ENCODE peak calls at places on chromosomes 5 and 9, in four cellular contexts. One of them, this sample, is unnamed.

GRCh38 chr5:67149933-67150523 is 46.6 kb downstream of the CD180 start:
- DNase-seq in cardiac muscle cell: peak; percentile 61
- DNase-seq in PC-3: peak; percentile 58
- DNase-seq in CD4-positive, CD25-positive, alpha-beta regulatory T cell: no peak
- DNase-seq in this sample: no peak

GRCh38 chr5:16437974-16438373 is 27.6 kb downstream of the ZNF622 start:
- DNase-seq in cardiac muscle cell: peak; percentile 9
- DNase-seq in PC-3: peak; percentile 74
- DNase-seq in CD4-positive, CD25-positive, alpha-beta regulatory T cell: no peak
- DNase-seq in this sample: no peak

GRCh38 chr5:16807475-16807874 is 128.6 kb downstream of the MYO10 start:
- DNase-seq in cardiac muscle cell: no peak
- DNase-seq in PC-3: no peak
- DNase-seq in CD4-positive, CD25-positive, alpha-beta regulatory T cell: no peak
- DNase-seq in this sample: no peak

GRCh38 chr9:7354704-7355103 is 444.9 kb downstream of the DMAC1 start:
- DNase-seq in cardiac muscle cell: no peak
- DNase-seq in PC-3: no peak
- DNase-seq in CD4-positive, CD25-positive, alpha-beta regulatory T cell: no peak
- DNase-seq in this sample: no peak

GRCh38 chr5:9557696-9558095 is 11.8 kb upstream of the SEMA5A start:
- DNase-seq in cardiac muscle cell: no peak
- DNase-seq in PC-3: peak; percentile 97
- DNase-seq in CD4-positive, CD25-positive, alpha-beta regulatory T cell: no peak
- DNase-seq in this sample: no peak

GRCh38 chr5:91311697-91312501 is 71.2 kb downstream of the ARRDC3 start:
- DNase-seq in cardiac muscle cell: peak; percentile 98
- DNase-seq in PC-3: peak; percentile 94
- DNase-seq in CD4-positive, CD25-positive, alpha-beta regulatory T cell: peak; percentile 57
- DNase-seq in this sample: peak; percentile 93

GRCh38 chr5:15834596-15835245 is 334.7 kb downstream of the FBXL7 start:
- DNase-seq in cardiac muscle cell: peak; percentile 68
- DNase-seq in PC-3: peak; percentile 92
- DNase-seq in CD4-positive, CD25-positive, alpha-beta regulatory T cell: no peak
- DNase-seq in this sample: no peak

GRCh38 chr5:160423025-160423554 is 1.4 kb downstream of the PTTG1 start:
- DNase-seq in cardiac muscle cell: no peak
- DNase-seq in PC-3: peak; percentile 46
- DNase-seq in CD4-positive, CD25-positive, alpha-beta regulatory T cell: no peak
- DNase-seq in this sample: no peak

GRCh38 chr5:68232272-68232671 is 16.7 kb downstream of the PIK3R1 start:
- DNase-seq in cardiac muscle cell: no peak
- DNase-seq in PC-3: no peak
- DNase-seq in CD4-positive, CD25-positive, alpha-beta regulatory T cell: no peak
- DNase-seq in this sample: no peak

GRCh38 chr5:76082790-76083554 is at the start of gene SV2C:
- DNase-seq in cardiac muscle cell: peak; percentile 10
- DNase-seq in PC-3: no peak
- DNase-seq in CD4-positive, CD25-positive, alpha-beta regulatory T cell: no peak
- DNase-seq in this sample: no peak

GRCh38 chr9:25129537-25129936 is 548.7 kb downstream of the TUSC1 start:
- DNase-seq in cardiac muscle cell: no peak
- DNase-seq in PC-3: no peak
- DNase-seq in CD4-positive, CD25-positive, alpha-beta regulatory T cell: no peak
- DNase-seq in this sample: no peak

GRCh38 chr5:15573594-15573993 is 73.6 kb downstream of the FBXL7 start:
- DNase-seq in cardiac muscle cell: no peak
- DNase-seq in PC-3: no peak
- DNase-seq in CD4-positive, CD25-positive, alpha-beta regulatory T cell: no peak
- DNase-seq in this sample: no peak

GRCh38 chr5:892390-893136 is at the start of the genes BRD9 and TRIP13:
- DNase-seq in cardiac muscle cell: peak; percentile 79
- DNase-seq in PC-3: peak; percentile 84
- DNase-seq in CD4-positive, CD25-positive, alpha-beta regulatory T cell: peak; percentile 78
- DNase-seq in this sample: no peak

GRCh38 chr5:4191024-4191423 is 595.4 kb downstream of the IRX1 start:
- DNase-seq in cardiac muscle cell: no peak
- DNase-seq in PC-3: no peak
- DNase-seq in CD4-positive, CD25-positive, alpha-beta regulatory T cell: no peak
- DNase-seq in this sample: no peak

GRCh38 chr9:120368799-120369198 is 211.2 kb downstream of the CDK5RAP2 start:
- DNase-seq in cardiac muscle cell: no peak
- DNase-seq in PC-3: no peak
- DNase-seq in CD4-positive, CD25-positive, alpha-beta regulatory T cell: no peak
- DNase-seq in this sample: no peak

GRCh38 chr9:94176582-94176981 is 82.5 kb upstream of the ZNF169 start:
- DNase-seq in cardiac muscle cell: no peak
- DNase-seq in PC-3: no peak
- DNase-seq in CD4-positive, CD25-positive, alpha-beta regulatory T cell: no peak
- DNase-seq in this sample: no peak

GRCh38 chr9:130549093-130549735 is 30.2 kb upstream of the FUBP3 start:
- DNase-seq in cardiac muscle cell: no peak
- DNase-seq in PC-3: peak; percentile 17
- DNase-seq in CD4-positive, CD25-positive, alpha-beta regulatory T cell: no peak
- DNase-seq in this sample: no peak

GRCh38 chr5:142915840-142916424 is 145.8 kb downstream of the ARHGAP26 start:
- DNase-seq in cardiac muscle cell: no peak
- DNase-seq in PC-3: peak; percentile 63
- DNase-seq in CD4-positive, CD25-positive, alpha-beta regulatory T cell: no peak
- DNase-seq in this sample: no peak

GRCh38 chr5:132776077-132776931 is 735 bp downstream of the SEPTIN8 start:
- DNase-seq in cardiac muscle cell: peak; percentile 35
- DNase-seq in PC-3: peak; percentile 41
- DNase-seq in CD4-positive, CD25-positive, alpha-beta regulatory T cell: no peak
- DNase-seq in this sample: no peak

DNA sequence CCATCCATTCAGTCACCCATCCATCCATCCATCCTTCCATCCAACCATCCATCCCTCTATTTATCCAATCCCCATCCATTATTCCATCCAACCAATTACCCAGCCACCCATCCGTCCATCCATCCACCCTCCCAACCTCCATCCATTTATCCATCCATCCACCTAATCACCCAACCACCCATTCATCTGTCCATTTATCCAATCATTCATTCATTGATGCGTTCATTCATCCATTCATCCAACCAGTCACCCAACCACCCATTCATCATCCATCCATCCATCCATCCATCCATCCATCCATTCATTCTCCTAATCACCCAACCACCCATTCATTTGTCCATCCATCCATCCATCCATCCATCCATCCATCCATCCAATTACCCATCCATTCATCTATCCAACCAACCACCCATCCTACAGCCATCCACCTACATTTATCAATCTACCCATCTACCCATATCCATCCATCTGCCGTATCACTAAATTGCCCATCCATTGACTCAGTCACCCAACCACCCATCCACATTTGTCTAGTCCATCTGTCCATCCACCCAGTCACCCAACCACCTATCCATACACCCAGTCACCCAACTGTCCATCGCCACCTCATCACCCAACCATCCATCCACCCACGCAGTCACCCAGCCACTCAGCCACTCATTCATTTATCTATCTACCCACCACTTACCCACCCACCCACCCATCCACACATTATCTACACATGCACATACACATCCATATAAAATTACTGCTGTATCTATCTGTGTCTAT is 165.4 kb downstream of the TRIO start:
- DNase-seq in cardiac muscle cell: no peak
- DNase-seq in PC-3: no peak
- DNase-seq in CD4-positive, CD25-positive, alpha-beta regulatory T cell: no peak
- DNase-seq in this sample: no peak
- H3K36me3 ChIP-seq in cardiac muscle cell: peaks cover 7% of the 10 kb centered on the region
- H3K36me3 ChIP-seq in PC-3: peaks cover 88% of the 10 kb centered on the region
- H3K36me3 ChIP-seq in CD4-positive, CD25-positive, alpha-beta regulatory T cell: no peaks in the 10 kb centered on the region
- H3K36me3 ChIP-seq in this sample: no peaks in the 10 kb centered on the region

GRCh38 chr9:60545346-60546315 is 368.6 kb upstream of the SPATA31A5 start:
- DNase-seq in cardiac muscle cell: no peak
- DNase-seq in PC-3: no peak
- DNase-seq in CD4-positive, CD25-positive, alpha-beta regulatory T cell: no peak
- DNase-seq in this sample: no peak
- H3K9me3 ChIP-seq in cardiac muscle cell: no peaks in the 10 kb centered on the region
- H3K9me3 ChIP-seq in PC-3: no peaks in the 10 kb centered on the region
- H3K9me3 ChIP-seq in CD4-positive, CD25-positive, alpha-beta regulatory T cell: peaks cover 13% of the 10 kb centered on the region
- H3K9me3 ChIP-seq in this sample: no peaks in the 10 kb centered on the region

GRCh38 chr9:74092491-74092834 is 404.7 kb upstream of the RORB start:
- DNase-seq in cardiac muscle cell: no peak
- DNase-seq in PC-3: no peak
- DNase-seq in CD4-positive, CD25-positive, alpha-beta regulatory T cell: no peak
- DNase-seq in this sample: no peak
- H3K36me3 ChIP-seq in cardiac muscle cell: no peaks in the 10 kb centered on the region
- H3K36me3 ChIP-seq in PC-3: no peaks in the 10 kb centered on the region
- H3K36me3 ChIP-seq in CD4-positive, CD25-positive, alpha-beta regulatory T cell: no peaks in the 10 kb centered on the region
- H3K36me3 ChIP-seq in this sample: no peaks in the 10 kb centered on the region

GRCh38 chr9:128414461-128414860 is 6.2 kb upstream of the CERCAM start:
- DNase-seq in cardiac muscle cell: no peak
- DNase-seq in PC-3: peak; percentile 51
- DNase-seq in CD4-positive, CD25-positive, alpha-beta regulatory T cell: no peak
- DNase-seq in this sample: no peak

GRCh38 chr9:128419061-128419925 is 1.4 kb upstream of the CERCAM start:
- DNase-seq in cardiac muscle cell: peak; percentile 63
- DNase-seq in PC-3: peak; percentile 21
- DNase-seq in CD4-positive, CD25-positive, alpha-beta regulatory T cell: no peak
- DNase-seq in this sample: no peak

GRCh38 chr9:128416432-128417019 is 4.1 kb upstream of the CERCAM start:
- DNase-seq in cardiac muscle cell: no peak
- DNase-seq in PC-3: no peak
- DNase-seq in CD4-positive, CD25-positive, alpha-beta regulatory T cell: no peak
- DNase-seq in this sample: no peak

GRCh38 chr9:128415222-128415621 is 5.4 kb upstream of the CERCAM start:
- DNase-seq in cardiac muscle cell: no peak
- DNase-seq in PC-3: no peak
- DNase-seq in CD4-positive, CD25-positive, alpha-beta regulatory T cell: no peak
- DNase-seq in this sample: no peak

DNA sequence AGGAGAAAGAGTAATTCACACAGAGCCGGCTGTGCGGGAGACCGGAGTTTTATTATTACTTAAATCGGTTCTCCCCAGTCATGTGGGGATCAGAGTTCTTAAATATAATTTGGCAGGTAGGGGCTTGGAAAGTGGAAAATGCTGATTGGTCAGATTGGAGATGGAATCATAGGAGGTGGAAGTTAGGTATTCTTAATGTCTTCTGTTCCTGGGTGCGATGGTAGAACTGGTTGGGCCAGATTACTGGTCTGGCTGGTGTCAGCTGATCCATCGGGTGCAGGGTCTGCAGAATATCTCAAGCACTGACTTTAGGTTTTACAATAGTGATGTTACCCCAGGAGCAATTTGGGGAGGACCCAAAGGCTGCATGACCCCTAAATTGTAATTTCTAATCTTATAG is 4.6 kb upstream of the CERCAM start:
- DNase-seq in cardiac muscle cell: no peak
- DNase-seq in PC-3: peak; percentile 51
- DNase-seq in CD4-positive, CD25-positive, alpha-beta regulatory T cell: no peak
- DNase-seq in this sample: no peak
- H3K9me3 ChIP-seq in cardiac muscle cell: no peaks in the 10 kb centered on the region
- H3K9me3 ChIP-seq in PC-3: no peaks in the 10 kb centered on the region
- H3K9me3 ChIP-seq in CD4-positive, CD25-positive, alpha-beta regulatory T cell: no peaks in the 10 kb centered on the region
- H3K9me3 ChIP-seq in this sample: no peaks in the 10 kb centered on the region

GRCh38 chr5:38497946-38498345 is 58.5 kb downstream of the LIFR start:
- DNase-seq in cardiac muscle cell: peak; percentile 50
- DNase-seq in PC-3: peak; percentile 52
- DNase-seq in CD4-positive, CD25-positive, alpha-beta regulatory T cell: no peak
- DNase-seq in this sample: no peak

DNA sequence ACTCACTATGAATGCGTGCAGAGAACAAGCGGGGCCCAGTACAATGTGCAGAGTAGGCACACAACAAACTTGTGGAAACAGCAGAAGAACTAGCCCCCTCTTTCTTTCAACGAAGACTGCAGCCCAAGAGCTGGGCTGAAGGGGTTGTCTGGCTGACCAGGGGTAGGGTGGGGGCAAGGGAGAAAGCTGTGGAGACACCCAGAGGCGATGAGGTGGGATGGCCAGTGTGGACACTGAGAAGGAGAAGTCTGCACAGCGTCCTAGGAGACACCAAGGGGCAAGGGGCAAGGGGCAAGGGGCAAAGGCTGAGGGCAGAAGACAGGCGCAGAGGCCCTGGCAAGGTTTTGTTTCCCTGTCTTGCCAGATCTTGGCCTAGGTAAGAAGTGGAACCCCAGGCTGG is 62.3 kb downstream of the LIFR start:
- DNase-seq in cardiac muscle cell: no peak
- DNase-seq in PC-3: no peak
- DNase-seq in CD4-positive, CD25-positive, alpha-beta regulatory T cell: no peak
- DNase-seq in this sample: no peak
- H3K36me3 ChIP-seq in cardiac muscle cell: peaks cover 15% of the 10 kb centered on the region
- H3K36me3 ChIP-seq in PC-3: no peaks in the 10 kb centered on the region
- H3K36me3 ChIP-seq in CD4-positive, CD25-positive, alpha-beta regulatory T cell: no peaks in the 10 kb centered on the region
- H3K36me3 ChIP-seq in this sample: no peaks in the 10 kb centered on the region

GRCh38 chr5:45281081-45281480 is 415.1 kb downstream of the HCN1 start:
- DNase-seq in cardiac muscle cell: no peak
- DNase-seq in PC-3: no peak
- DNase-seq in CD4-positive, CD25-positive, alpha-beta regulatory T cell: no peak
- DNase-seq in this sample: no peak
- H3K9me3 ChIP-seq in cardiac muscle cell: no peaks in the 10 kb centered on the region
- H3K9me3 ChIP-seq in PC-3: peaks cover 9% of the 10 kb centered on the region
- H3K9me3 ChIP-seq in CD4-positive, CD25-positive, alpha-beta regulatory T cell: peaks cover 5% of the 10 kb centered on the region
- H3K9me3 ChIP-seq in this sample: no peaks in the 10 kb centered on the region

DNA sequence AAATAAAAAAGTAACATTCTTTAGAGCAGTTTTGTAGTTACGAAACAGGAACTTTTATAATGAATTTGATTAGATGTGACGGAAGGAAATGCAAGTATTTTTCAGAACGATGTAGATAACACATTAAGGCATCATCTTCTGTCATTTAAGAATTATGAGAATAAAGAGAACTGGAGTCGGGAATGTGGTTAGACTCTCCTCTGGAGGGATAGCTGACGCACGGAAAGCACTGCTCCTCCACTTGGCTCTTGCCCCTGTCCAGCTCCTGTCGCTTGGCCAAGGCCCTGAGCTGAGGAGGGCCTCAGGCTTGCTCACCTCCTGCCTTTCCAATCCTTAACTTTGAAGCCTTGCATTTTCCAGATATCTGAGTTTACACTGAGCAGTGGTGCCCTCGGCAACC is 60.5 kb downstream of the MAP1B start:
- DNase-seq in cardiac muscle cell: peak; percentile 87
- DNase-seq in PC-3: no peak
- DNase-seq in CD4-positive, CD25-positive, alpha-beta regulatory T cell: no peak
- DNase-seq in this sample: no peak
- H3K36me3 ChIP-seq in cardiac muscle cell: no peaks in the 10 kb centered on the region
- H3K36me3 ChIP-seq in PC-3: no peaks in the 10 kb centered on the region
- H3K36me3 ChIP-seq in CD4-positive, CD25-positive, alpha-beta regulatory T cell: no peaks in the 10 kb centered on the region
- H3K36me3 ChIP-seq in this sample: no peaks in the 10 kb centered on the region

This sample was measured in vagina.